ENCODE peak calls at places on chromosomes 5 and 9, in nine cellular contexts. K, D, I, R, E, L, W, T and O are unnamed samples.

GRCh38 chr5:151451626-151452520 is 4.5 kb downstream of the SLC36A1 start:
- DNase-seq in L (peak; percentile 42), D (peak; percentile 70), R (no peak), E (peak; percentile 24), W (no peak), K (peak; percentile 57), T (no peak), I (no peak), O (no peak)

GRCh38 chr9:93591301-93591700 is 14.9 kb downstream of the PHF2 start:
- DNase-seq in E (no peak), D (no peak), R (no peak), W (no peak), T (no peak), I (no peak), L (no peak), K (no peak), O (no peak)

GRCh38 chr9:22416692-22417060 is 29.9 kb upstream of the DMRTA1 start:
- DNase-seq in I (no peak), D (no peak), L (no peak), K (peak; percentile 71), R (no peak), W (no peak), E (no peak), T (no peak), O (no peak)

GRCh38 chr5:177020033-177020432 is 2.5 kb upstream of the ZNF346 start:
- DNase-seq in W (no peak), T (no peak), I (no peak), R (no peak), K (no peak), L (no peak), D (no peak), E (no peak), O (no peak)

GRCh38 chr9:120306088-120306487 is 273.9 kb downstream of the CDK5RAP2 start:
- DNase-seq in R (no peak), K (no peak), T (no peak), L (no peak), W (no peak), D (no peak), I (no peak), E (no peak), O (no peak)

GRCh38 chr5:98214240-98215051 is 559.0 kb upstream of the RGMB start:
- DNase-seq in R (peak; percentile 16), T (no peak), I (peak; percentile 19), E (no peak), K (peak; percentile 20), D (peak; percentile 52), W (no peak), L (peak; percentile 82), O (no peak)

GRCh38 chr9:7784472-7784871 is 15.1 kb downstream of the DMAC1 start:
- DNase-seq in K (no peak), D (no peak), I (no peak), T (no peak), E (no peak), R (no peak), L (no peak), W (no peak), O (no peak)

GRCh38 chr9:77877976-77878375 is 153.6 kb downstream of the GNAQ start:
- DNase-seq in D (no peak), T (no peak), E (no peak), R (no peak), K (no peak), I (no peak), W (no peak), L (no peak), O (no peak)